ENCODE peak calls at places on chromosome 1, in nine cellular contexts. M, N, K, R, T, V, S, O and H are unnamed samples.

GRCh38 chr1:222926566-222926965 is 111.7 kb downstream of the DISP1 start:
- DNase-seq in S (no peak), O (peak), N (peak), M (no peak), R (no peak), K (no peak), V (no peak), T (peak), H (peak)

GRCh38 chr1:92848201-92848600 is 16.4 kb downstream of the RPL5 start:
- DNase-seq in N (no peak), S (no peak), T (no peak), K (no peak), R (no peak), O (no peak), M (no peak), V (no peak), H (peak)

GRCh38 chr1:161162806-161163205 is 3.4 kb upstream of the PPOX start:
- DNase-seq in V (no peak), K (no peak), N (no peak), R (no peak), M (no peak), T (no peak), S (no peak), O (no peak), H (no peak)

GRCh38 chr1:44812822-44813543 is 4.7 kb downstream of the BTBD19 start:
- DNase-seq in S (no peak), T (peak), M (no peak), R (no peak), K (no peak), N (no peak), V (no peak), O (no peak), H (no peak)

GRCh38 chr1:62437273-62437945 is 560 bp downstream of the USP1 start:
- DNase-seq in N (no peak), T (no peak), S (no peak), V (no peak), M (peak), K (no peak), O (no peak), R (peak), H (peak)

GRCh38 chr1:110250749-110251148 is 40.6 kb downstream of the KCNC4 start:
- DNase-seq in N (no peak), V (no peak), K (no peak), T (no peak), S (no peak), M (no peak), O (no peak), R (no peak), H (no peak)

GRCh38 chr1:112522621-112523020 is 13.9 kb downstream of the WNT2B start:
- DNase-seq in T (peak), N (no peak), V (no peak), K (no peak), S (no peak), O (peak), R (no peak), M (no peak), H (peak)

GRCh38 chr1:235278233-235278914 is 49.6 kb downstream of the ARID4B start:
- DNase-seq in M (no peak), O (no peak), V (no peak), K (no peak), T (no peak), S (no peak), R (no peak), N (no peak), H (no peak)

GRCh38 chr1:45620588-45621500 is 3.0 kb downstream of the CCDC17 start:
- DNase-seq in O (no peak), R (no peak), V (no peak), S (no peak), N (no peak), M (no peak), K (no peak), T (no peak), H (no peak)

GRCh38 chr1:5226390-5226704 is 571.9 kb downstream of the AJAP1 start:
- DNase-seq in V (no peak), O (no peak), K (no peak), T (no peak), S (no peak), N (no peak), R (no peak), M (no peak), H (no peak)

GRCh38 chr1:110005971-110006370 is 21.4 kb downstream of the AHCYL1 start:
- DNase-seq in R (no peak), S (no peak), N (no peak), O (peak), T (no peak), M (no peak), K (no peak), V (no peak), H (no peak)